ENCODE peak calls at places on chromosomes 3 and 15, in eight cellular contexts. E is Caco-2, C is GM12865, M is posterior cingulate gyrus, N is mesenchymal stem cell, R is fibroblast of lung, D is activated gamma-delta T cell, I is fibroblast of villous mesenchyme. B is an unnamed sample.

GRCh38 chr3:135811597-135811996 is 153.9 kb upstream of the PPP2R3A start:
- DNase-seq in E (no peak), C (no peak), M (no peak), N (no peak), R (no peak), D (no peak), I (no peak), B (no peak)

GRCh38 chr15:43436395-43436794 is 56.6 kb downstream of the TP53BP1 start:
- DNase-seq in E (no peak), C (no peak), M (no peak), N (no peak), R (no peak), D (no peak), I (no peak), B (no peak)

GRCh38 chr15:29348308-29348914 is 78.8 kb upstream of the NSMCE3 start:
- DNase-seq in E (no peak), C (no peak), M (peak; percentile 70), N (no peak), R (peak; percentile 4), D (no peak), I (no peak), B (no peak)

GRCh38 chr3:55405436-55405835 is 81.7 kb downstream of the WNT5A start:
- DNase-seq in E (peak; percentile 15), C (peak; percentile 16), M (no peak), N (no peak), R (peak; percentile 19), D (no peak), I (peak; percentile 38), B (no peak)

GRCh38 chr15:62306851-62307504 is 141.9 kb upstream of the C2CD4B start:
- DNase-seq in E (peak; percentile 71), C (peak; percentile 74), M (no peak), N (peak; percentile 79), R (peak; percentile 68), D (no peak), I (peak; percentile 76), B (no peak)

GRCh38 chr15:76978522-76979330 is 16.2 kb upstream of the PSTPIP1 start:
- DNase-seq in E (no peak), C (no peak), M (no peak), N (no peak), R (no peak), D (no peak), I (no peak), B (no peak)

GRCh38 chr3:39937315-39937714 is 127.9 kb downstream of the MYRIP start:
- DNase-seq in E (no peak), C (no peak), M (no peak), N (no peak), R (no peak), D (no peak), I (no peak), B (no peak)

GRCh38 chr3:145282505-145282904 is 878.5 kb downstream of the PLOD2 start:
- DNase-seq in E (no peak), C (no peak), M (no peak), N (no peak), R (no peak), D (no peak), I (no peak), B (no peak)

GRCh38 chr3:56590814-56591213 is 33.8 kb downstream of the CCDC66 start:
- DNase-seq in E (no peak), C (no peak), M (no peak), N (peak; percentile 4), R (peak; percentile 76), D (no peak), I (peak; percentile 1), B (no peak)

GRCh38 chr15:95296626-95297025 is 1033.9 kb upstream of the NR2F2 start:
- DNase-seq in E (no peak), C (no peak), M (no peak), N (no peak), R (no peak), D (no peak), I (no peak), B (no peak)